ENCODE peak calls at places on chromosomes 3 and 15, in eight cellular contexts. Q is K562, Y is right lobe of liver, N is stomach, S is ovary, O is tibial nerve, Z is sigmoid colon, A is IMR-90. P is an unnamed sample.
A peak's percentile ranks its signal among the peaks of the same experiment; 100 is the strongest.

GRCh38 chr3:42179110-42179725 is 86.8 kb downstream of the CCK start:
- DNase-seq in Q (peak; percentile 88), Y (no peak), N (no peak), S (no peak), O (peak; percentile 20), Z (peak; percentile 65), A (peak; percentile 93), P (no peak)

GRCh38 chr3:42665050-42665878 is 11.8 kb downstream of the ZBTB47 start:
- DNase-seq in Q (no peak), Y (no peak), N (no peak), S (no peak), O (no peak), Z (peak; percentile 64), A (no peak), P (no peak)

GRCh38 chr15:72947709-72948108 is 104.6 kb upstream of the NEO1 start:
- DNase-seq in Q (no peak), Y (no peak), N (no peak), S (no peak), O (no peak), Z (no peak), A (no peak), P (no peak)

GRCh38 chr3:141972394-141972793 is 96.0 kb downstream of the ATP1B3 start:
- DNase-seq in Q (peak; percentile 21), Y (no peak), N (no peak), S (no peak), O (no peak), Z (no peak), A (no peak), P (no peak)

GRCh38 chr15:25228261-25228660 is 210.6 kb downstream of the UBE3A start:
- DNase-seq in Q (no peak), Y (no peak), N (no peak), S (no peak), O (no peak), Z (no peak), A (no peak), P (no peak)

GRCh38 chr3:131755380-131755779 is 252.6 kb upstream of the MRPL3 start:
- DNase-seq in Q (no peak), Y (no peak), N (no peak), S (no peak), O (no peak), Z (no peak), A (no peak), P (no peak)

GRCh38 chr3:184443364-184443763 is 63.5 kb downstream of the CHRD start:
- DNase-seq in Q (no peak), Y (no peak), N (no peak), S (no peak), O (no peak), Z (no peak), A (no peak), P (no peak)

GRCh38 chr3:57421336-57421735 is 122.8 kb downstream of the DNAH12 start:
- DNase-seq in Q (no peak), Y (no peak), N (no peak), S (no peak), O (no peak), Z (no peak), A (no peak), P (no peak)

GRCh38 chr3:42118762-42119361 is 27.7 kb downstream of the TRAK1 start:
- DNase-seq in Q (peak; percentile 60), Y (no peak), N (peak; percentile 56), S (no peak), O (peak; percentile 24), Z (no peak), A (peak; percentile 49), P (no peak)

GRCh38 chr3:159319156-159319555 is 517.3 kb downstream of the MFSD1 start:
- DNase-seq in Q (no peak), Y (no peak), N (no peak), S (no peak), O (no peak), Z (no peak), A (no peak), P (no peak)

GRCh38 chr3:69439683-69440270 is 53.9 kb upstream of the FRMD4B start:
- DNase-seq in Q (peak; percentile 3), Y (no peak), N (no peak), S (no peak), O (peak; percentile 31), Z (no peak), A (peak; percentile 30), P (no peak)

GRCh38 chr3:69442771-69443197 is 56.9 kb upstream of the FRMD4B start:
- DNase-seq in Q (no peak), Y (no peak), N (no peak), S (no peak), O (no peak), Z (no peak), A (no peak), P (no peak)

GRCh38 chr3:69444980-69445379 is 59.1 kb upstream of the FRMD4B start:
- DNase-seq in Q (no peak), Y (no peak), N (no peak), S (no peak), O (no peak), Z (no peak), A (peak; percentile 13), P (no peak)

GRCh38 chr3:69443554-69443953 is 57.7 kb upstream of the FRMD4B start:
- DNase-seq in Q (no peak), Y (no peak), N (no peak), S (no peak), O (no peak), Z (no peak), A (peak; percentile 16), P (no peak)

DNA sequence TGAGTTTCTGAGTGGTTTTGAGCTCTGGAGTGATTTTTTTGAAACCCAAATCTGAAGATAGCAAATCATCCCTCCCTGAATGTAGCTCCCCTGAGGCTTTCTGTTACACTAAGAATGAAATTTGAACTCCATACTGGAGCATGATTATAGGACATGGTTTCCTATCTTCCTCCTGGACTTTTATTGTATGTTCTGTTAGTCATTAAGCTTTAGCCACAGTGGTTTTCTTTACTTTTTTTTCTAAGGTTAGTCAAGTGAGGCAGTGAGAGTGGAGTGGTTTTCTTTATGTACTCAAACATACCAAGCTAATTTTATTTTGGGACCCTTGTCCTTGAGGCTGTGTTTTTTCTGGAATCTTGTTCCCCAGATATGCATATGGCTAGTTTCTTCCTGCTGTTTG is 55.1 kb upstream of the FRMD4B start:
- DNase-seq in Q (no peak), Y (no peak), N (no peak), S (no peak), O (no peak), Z (no peak), A (no peak), P (no peak)
- H3K27ac ChIP-seq in Q (no peak overlapping the region), Y (no peak overlapping the region), N (no peak overlapping the region), S (no peak overlapping the region), O (no peak overlapping the region), Z (no peak overlapping the region), A (no peak overlapping the region), P (no peak overlapping the region)

DNA sequence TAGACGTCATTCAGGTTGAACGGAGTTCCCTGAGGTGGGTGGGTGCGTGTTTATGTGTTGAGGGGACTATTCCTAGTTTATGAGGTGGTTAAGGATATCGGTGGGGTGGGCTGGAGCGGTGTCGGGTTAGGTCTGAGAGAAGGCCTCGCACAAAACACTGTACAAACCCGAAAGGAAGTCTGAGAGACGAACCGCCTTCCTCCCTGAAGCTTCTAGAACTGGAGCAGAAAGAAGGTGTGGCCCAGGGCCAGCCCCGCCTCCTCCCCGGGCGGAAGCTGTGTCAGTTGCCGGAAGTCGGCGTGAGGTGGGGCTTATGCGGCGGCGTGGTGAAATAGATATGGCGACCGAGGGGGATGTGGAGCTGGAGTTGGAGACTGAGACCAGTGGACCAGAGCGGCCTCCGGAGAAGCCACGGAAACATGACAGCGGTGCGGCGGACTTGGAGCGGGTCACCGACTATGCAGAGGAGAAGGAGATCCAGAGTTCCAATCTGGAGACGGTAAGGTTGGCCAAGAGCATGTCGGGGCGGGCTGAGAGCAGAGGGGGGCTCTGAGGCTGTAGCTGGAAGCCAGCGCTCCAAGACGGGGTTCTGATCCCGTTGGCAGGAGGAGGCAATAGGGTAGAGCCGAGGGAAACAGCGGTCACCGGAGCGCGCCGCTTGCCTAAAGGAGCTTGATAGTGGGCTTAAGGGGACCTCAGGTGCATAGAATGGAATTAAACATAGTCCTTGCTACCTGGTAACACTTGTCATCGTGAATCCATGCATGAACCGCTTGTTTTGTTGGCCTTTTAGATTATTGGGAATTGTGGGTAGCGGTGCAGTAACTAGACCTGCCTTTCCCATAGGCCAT is at the start of gene HYPK:
- DNase-seq in Q (peak; percentile 95), Y (peak; percentile 95), N (peak; percentile 95), S (peak; percentile 94), O (peak; percentile 96), Z (peak; percentile 98), A (peak; percentile 83), P (peak; percentile 96)
- TF ChIP-seq POLR2A in Q (peak; percentile 97), Y (peak; percentile 57), N (no peak), S (peak; percentile 58), O (peak; percentile 57), Z (peak; percentile 80), A (peak; percentile 72), P (peak; percentile 62)

GRCh38 chr3:177451277-177451880 is 254.1 kb upstream of the TBL1XR1 start:
- DNase-seq in Q (no peak), Y (no peak), N (no peak), S (no peak), O (no peak), Z (no peak), A (no peak), P (no peak)
- H3K27ac ChIP-seq in Q (no peak overlapping the region), Y (no peak overlapping the region), N (peak overlapping the region; percentile 72), S (no peak overlapping the region), O (peak overlapping the region; percentile 63), Z (peak overlapping the region; percentile 81), A (no peak overlapping the region), P (no peak overlapping the region)

GRCh38 chr3:32238816-32239637 is 547 bp downstream of the CMTM8 start:
- DNase-seq in Q (no peak), Y (peak; percentile 61), N (peak; percentile 34), S (no peak), O (no peak), Z (no peak), A (peak; percentile 10), P (peak; percentile 90)

GRCh38 chr3:32237670-32238026 is 832 bp upstream of the CMTM8 start:
- DNase-seq in Q (no peak), Y (no peak), N (no peak), S (no peak), O (no peak), Z (no peak), A (no peak), P (no peak)

GRCh38 chr3:32239638-32240550 is 1.4 kb downstream of the CMTM8 start:
- DNase-seq in Q (peak; percentile 47), Y (peak; percentile 70), N (peak; percentile 61), S (no peak), O (no peak), Z (no peak), A (no peak), P (no peak)

GRCh38 chr3:32236377-32236776 is 2.1 kb upstream of the CMTM8 start:
- DNase-seq in Q (no peak), Y (no peak), N (no peak), S (no peak), O (no peak), Z (no peak), A (no peak), P (no peak)

DNA sequence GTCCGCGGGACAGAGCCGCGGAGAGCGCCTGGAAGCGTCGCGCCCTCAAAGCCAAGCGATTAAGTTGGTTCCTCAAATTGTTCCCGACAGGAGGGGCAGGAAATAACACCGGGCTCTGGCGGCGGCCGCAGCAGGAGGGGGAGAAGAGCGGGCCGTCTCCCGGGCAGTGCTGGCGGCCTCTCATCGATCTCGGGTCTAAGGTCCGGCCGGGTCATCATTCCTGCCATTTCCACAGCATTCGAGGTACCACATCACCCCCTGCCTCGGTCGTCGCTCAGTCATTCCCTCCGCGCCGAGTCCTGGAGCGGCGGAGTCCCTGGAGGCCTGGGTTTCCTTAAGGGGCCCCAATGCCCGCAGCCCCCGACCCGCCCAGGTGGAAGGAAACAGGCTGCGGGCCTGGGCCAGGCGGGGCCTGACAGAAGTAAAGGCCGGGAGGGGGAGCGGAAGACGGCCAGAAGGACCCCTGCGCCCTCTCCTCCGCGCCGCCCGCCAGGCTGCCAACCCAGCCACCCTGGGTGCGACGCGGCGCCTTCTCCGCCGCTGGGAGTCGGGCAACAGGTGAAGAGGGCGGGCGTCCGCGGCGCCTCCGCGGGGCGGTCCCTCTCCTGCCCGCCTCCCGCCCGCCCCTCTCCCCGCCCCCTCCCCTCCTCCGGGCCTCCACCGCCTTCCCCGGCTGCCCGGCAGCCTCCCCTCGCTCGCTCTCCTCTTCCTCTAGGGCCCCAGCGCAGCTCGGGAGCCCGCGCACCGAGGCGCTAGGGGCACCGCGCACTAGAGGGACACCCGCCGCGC is at the start of gene CMTM8:
- DNase-seq in Q (peak; percentile 14), Y (peak; percentile 90), N (peak; percentile 81), S (no peak), O (peak; percentile 34), Z (no peak), A (no peak), P (peak; percentile 75)
- TF ChIP-seq POLR2A in Q (no peak), Y (peak; percentile 83), N (no peak), S (no peak), O (no peak), Z (peak; percentile 8), A (no peak), P (peak; percentile 49)